ENCODE peak calls at places on chromosomes 5 and 9, in five cellular contexts. S is pons, W is AG10803, J is transverse colon, Y is IMR-90. D is an unnamed sample.

GRCh38 chr9:105309531-105309931 is 65.1 kb downstream of the SLC44A1 start:
- DNase-seq in J (no peak), Y (no peak), S (peak; percentile 98), W (no peak), D (no peak)

GRCh38 chr5:176361437-176362097 is at the start of gene KIAA1191:
- DNase-seq in J (peak; percentile 96), W (peak; percentile 89), Y (peak; percentile 87), S (peak; percentile 89), D (peak; percentile 66)

GRCh38 chr9:83266618-83267543 is 203.9 kb upstream of the RASEF start:
- DNase-seq in J (no peak), S (no peak), Y (no peak), W (peak; percentile 40), D (no peak)

GRCh38 chr5:59422026-59422941 is 471.2 kb downstream of the PDE4D start:
- DNase-seq in Y (no peak), S (no peak), J (no peak), W (no peak), D (no peak)

GRCh38 chr9:109771084-109771483 is 8.9 kb upstream of the PALM2AKAP2 start:
- DNase-seq in J (no peak), Y (peak; percentile 78), S (no peak), W (peak; percentile 95), D (no peak)

GRCh38 chr9:99253134-99253533 is 31.1 kb downstream of the SEC61B start:
- DNase-seq in W (no peak), Y (no peak), S (no peak), J (no peak), D (no peak)

GRCh38 chr5:161566081-161566480 is 19.6 kb upstream of the GABRB2 start:
- DNase-seq in S (no peak), J (no peak), W (no peak), Y (no peak), D (no peak)

GRCh38 chr5:96569332-96569731 is 92.8 kb upstream of the CAST start:
- DNase-seq in J (no peak), Y (no peak), W (no peak), S (no peak), D (no peak)

GRCh38 chr5:65292196-65292595 is 189.5 kb downstream of the ADAMTS6 start:
- DNase-seq in J (no peak), W (peak; percentile 37), S (no peak), Y (no peak), D (no peak)

GRCh38 chr5:110108520-110108919 is 418.8 kb downstream of the MAN2A1 start:
- DNase-seq in J (no peak), W (no peak), S (no peak), Y (no peak), D (no peak)